ENCODE peak calls at places on chromosome 10, in five cellular contexts. One of them, this sample, is unnamed. For H3K4me1, the result is how much of the 10 kb centered on the place peaks cover.

GRCh38 chr10:44009891-44010290 is 361.2 kb upstream of the ZNF32 start:
- DNase-seq in testis: no peak
- DNase-seq in CD8-positive, alpha-beta T cell: no peak
- DNase-seq in heart right ventricle: no peak
- DNase-seq in psoas muscle: no peak
- DNase-seq in this sample: no peak

GRCh38 chr10:77993612-77994011 is 35.7 kb downstream of the POLR3A start:
- DNase-seq in testis: no peak
- DNase-seq in CD8-positive, alpha-beta T cell: no peak
- DNase-seq in heart right ventricle: no peak
- DNase-seq in psoas muscle: no peak
- DNase-seq in this sample: no peak

GRCh38 chr10:78532480-78533046 is 498.9 kb downstream of the RPS24 start:
- DNase-seq in testis: no peak
- DNase-seq in CD8-positive, alpha-beta T cell: no peak
- DNase-seq in heart right ventricle: no peak
- DNase-seq in psoas muscle: no peak
- DNase-seq in this sample: no peak

GRCh38 chr10:49187044-49187484 is 1.1 kb downstream of the TMEM273 start:
- DNase-seq in testis: no peak
- DNase-seq in CD8-positive, alpha-beta T cell: no peak
- DNase-seq in heart right ventricle: peak
- DNase-seq in psoas muscle: no peak
- DNase-seq in this sample: peak

GRCh38 chr10:32149257-32149955 is 93.2 kb upstream of the KIF5B start:
- DNase-seq in testis: no peak
- DNase-seq in CD8-positive, alpha-beta T cell: no peak
- DNase-seq in heart right ventricle: peak
- DNase-seq in psoas muscle: peak
- DNase-seq in this sample: no peak

GRCh38 chr10:114207349-114207748 is 28.2 kb downstream of the TDRD1 start:
- DNase-seq in testis: no peak
- DNase-seq in CD8-positive, alpha-beta T cell: no peak
- DNase-seq in heart right ventricle: no peak
- DNase-seq in psoas muscle: no peak
- DNase-seq in this sample: no peak

GRCh38 chr10:120052964-120053363 is 160.4 kb downstream of the SEC23IP start:
- DNase-seq in testis: no peak
- DNase-seq in CD8-positive, alpha-beta T cell: no peak
- DNase-seq in heart right ventricle: no peak
- DNase-seq in psoas muscle: no peak
- DNase-seq in this sample: peak

GRCh38 chr10:97479939-97480338 is 18.3 kb downstream of the MMS19 start:
- DNase-seq in testis: no peak
- DNase-seq in CD8-positive, alpha-beta T cell: no peak
- DNase-seq in heart right ventricle: no peak
- DNase-seq in psoas muscle: no peak
- DNase-seq in this sample: no peak

GRCh38 chr10:53440641-53441040 is 668.1 kb upstream of the MBL2 start:
- DNase-seq in testis: no peak
- DNase-seq in CD8-positive, alpha-beta T cell: no peak
- DNase-seq in heart right ventricle: no peak
- DNase-seq in psoas muscle: no peak
- DNase-seq in this sample: no peak

GRCh38 chr10:91758303-91759146 is 39.7 kb upstream of the TNKS2 start:
- DNase-seq in testis: no peak
- DNase-seq in CD8-positive, alpha-beta T cell: no peak
- DNase-seq in heart right ventricle: no peak
- DNase-seq in psoas muscle: no peak
- DNase-seq in this sample: no peak

GRCh38 chr10:92045641-92046106 is 122.1 kb downstream of the BTAF1 start:
- DNase-seq in testis: no peak
- DNase-seq in CD8-positive, alpha-beta T cell: no peak
- DNase-seq in heart right ventricle: no peak
- DNase-seq in psoas muscle: no peak
- DNase-seq in this sample: no peak

GRCh38 chr10:96400465-96400864 is 41.7 kb upstream of the OPALIN start:
- DNase-seq in testis: no peak
- DNase-seq in CD8-positive, alpha-beta T cell: no peak
- DNase-seq in heart right ventricle: no peak
- DNase-seq in psoas muscle: no peak
- DNase-seq in this sample: no peak

GRCh38 chr10:98254234-98254858 is 13.6 kb downstream of the LOXL4 start:
- DNase-seq in testis: no peak
- DNase-seq in CD8-positive, alpha-beta T cell: no peak
- DNase-seq in heart right ventricle: no peak
- DNase-seq in psoas muscle: no peak
- DNase-seq in this sample: no peak

GRCh38 chr10:34109952-34110702 is 705.0 kb downstream of the PARD3 start:
- DNase-seq in testis: no peak
- DNase-seq in CD8-positive, alpha-beta T cell: no peak
- DNase-seq in heart right ventricle: no peak
- DNase-seq in psoas muscle: no peak
- DNase-seq in this sample: no peak

GRCh38 chr10:30534465-30535144 is 94.9 kb downstream of the LYZL2 start:
- DNase-seq in testis: peak
- DNase-seq in CD8-positive, alpha-beta T cell: peak
- DNase-seq in heart right ventricle: peak
- DNase-seq in psoas muscle: peak
- DNase-seq in this sample: peak

GRCh38 chr10:20146004-20146403 is 329.8 kb downstream of the PLXDC2 start:
- DNase-seq in testis: no peak
- DNase-seq in CD8-positive, alpha-beta T cell: no peak
- DNase-seq in heart right ventricle: no peak
- DNase-seq in psoas muscle: no peak
- DNase-seq in this sample: no peak

GRCh38 chr10:5523796-5524574 is 776 bp upstream of the CALML3 start:
- DNase-seq in testis: no peak
- DNase-seq in CD8-positive, alpha-beta T cell: no peak
- DNase-seq in heart right ventricle: no peak
- DNase-seq in psoas muscle: no peak
- DNase-seq in this sample: peak

GRCh38 chr10:26407406-26407969 is 30.7 kb upstream of the APBB1IP start:
- DNase-seq in testis: no peak
- DNase-seq in CD8-positive, alpha-beta T cell: no peak
- DNase-seq in heart right ventricle: no peak
- DNase-seq in psoas muscle: no peak
- DNase-seq in this sample: no peak

GRCh38 chr10:24721254-24722106 is 2.2 kb downstream of the ARHGAP21 start:
- DNase-seq in testis: peak
- DNase-seq in CD8-positive, alpha-beta T cell: peak
- DNase-seq in heart right ventricle: peak
- DNase-seq in psoas muscle: no peak
- DNase-seq in this sample: peak

GRCh38 chr10:119278126-119278701 is 70.8 kb downstream of the GRK5 start:
- DNase-seq in testis: no peak
- DNase-seq in CD8-positive, alpha-beta T cell: no peak
- DNase-seq in heart right ventricle: no peak
- DNase-seq in psoas muscle: no peak
- DNase-seq in this sample: no peak

GRCh38 chr10:132165416-132165980 is 21.2 kb upstream of the DPYSL4 start:
- DNase-seq in testis: no peak
- DNase-seq in CD8-positive, alpha-beta T cell: no peak
- DNase-seq in heart right ventricle: no peak
- DNase-seq in psoas muscle: peak
- DNase-seq in this sample: no peak

GRCh38 chr10:34236927-34237326 is 578.2 kb downstream of the PARD3 start:
- DNase-seq in testis: no peak
- DNase-seq in CD8-positive, alpha-beta T cell: no peak
- DNase-seq in heart right ventricle: no peak
- DNase-seq in psoas muscle: no peak
- DNase-seq in this sample: no peak

GRCh38 chr10:97570789-97571536 is 1.6 kb upstream of the ANKRD2 start:
- DNase-seq in testis: no peak
- DNase-seq in CD8-positive, alpha-beta T cell: no peak
- DNase-seq in heart right ventricle: no peak
- DNase-seq in psoas muscle: peak
- DNase-seq in this sample: no peak

GRCh38 chr10:87000491-87000890 is 19.6 kb upstream of the FAM25A start:
- DNase-seq in testis: no peak
- DNase-seq in CD8-positive, alpha-beta T cell: no peak
- DNase-seq in heart right ventricle: no peak
- DNase-seq in psoas muscle: no peak
- DNase-seq in this sample: no peak

DNA sequence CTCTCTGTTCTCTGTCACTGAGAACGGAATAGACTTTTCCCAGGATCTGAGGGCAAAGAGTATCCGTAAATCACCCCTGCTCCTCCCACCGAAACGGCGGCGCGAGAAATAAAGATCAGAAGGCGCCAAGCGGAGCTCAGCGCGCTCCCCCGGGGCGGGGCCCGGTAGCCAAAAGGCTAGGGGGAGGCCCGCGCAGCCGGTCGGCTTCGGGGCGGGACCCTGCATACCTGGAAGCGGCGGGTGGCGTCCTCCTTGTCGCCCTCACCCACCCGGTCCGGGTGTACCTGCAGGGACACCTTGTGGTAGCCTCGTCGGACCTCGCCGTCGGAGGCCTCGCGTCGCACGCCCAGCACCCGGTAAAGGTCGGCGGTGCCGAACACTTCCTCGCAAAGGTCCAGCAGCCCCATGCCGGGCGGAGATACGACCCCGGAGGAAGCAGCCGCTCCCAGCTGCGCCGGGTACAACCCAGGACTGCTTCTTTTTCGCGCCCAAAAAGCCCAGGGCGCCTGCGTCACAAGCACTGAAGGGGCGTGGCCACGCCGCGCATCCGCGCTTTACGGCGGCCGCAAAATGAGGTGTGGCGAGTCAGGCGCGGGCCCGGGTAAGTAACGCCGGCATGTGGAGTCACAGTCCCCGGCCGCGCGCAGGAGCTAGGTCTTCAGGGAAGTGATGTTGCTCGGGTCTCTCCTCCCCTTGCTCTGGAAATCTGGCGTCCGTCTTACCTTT is at the start of gene DNAJC9:
- DNase-seq in testis: peak
- DNase-seq in CD8-positive, alpha-beta T cell: peak
- DNase-seq in heart right ventricle: peak
- DNase-seq in psoas muscle: peak
- DNase-seq in this sample: peak
- H3K4me1 ChIP-seq in testis: under half
- H3K4me1 ChIP-seq in CD8-positive, alpha-beta T cell: under half
- H3K4me1 ChIP-seq in heart right ventricle: under half
- H3K4me1 ChIP-seq in psoas muscle: under half
- H3K4me1 ChIP-seq in this sample: under half

GRCh38 chr10:103350175-103350521 is 792 bp downstream of the PCGF6 start:
- DNase-seq in testis: no peak
- DNase-seq in CD8-positive, alpha-beta T cell: no peak
- DNase-seq in heart right ventricle: no peak
- DNase-seq in psoas muscle: no peak
- DNase-seq in this sample: no peak
- H3K4me1 ChIP-seq in testis: under half
- H3K4me1 ChIP-seq in CD8-positive, alpha-beta T cell: under half
- H3K4me1 ChIP-seq in heart right ventricle: under half
- H3K4me1 ChIP-seq in psoas muscle: under half
- H3K4me1 ChIP-seq in this sample: under half

DNA sequence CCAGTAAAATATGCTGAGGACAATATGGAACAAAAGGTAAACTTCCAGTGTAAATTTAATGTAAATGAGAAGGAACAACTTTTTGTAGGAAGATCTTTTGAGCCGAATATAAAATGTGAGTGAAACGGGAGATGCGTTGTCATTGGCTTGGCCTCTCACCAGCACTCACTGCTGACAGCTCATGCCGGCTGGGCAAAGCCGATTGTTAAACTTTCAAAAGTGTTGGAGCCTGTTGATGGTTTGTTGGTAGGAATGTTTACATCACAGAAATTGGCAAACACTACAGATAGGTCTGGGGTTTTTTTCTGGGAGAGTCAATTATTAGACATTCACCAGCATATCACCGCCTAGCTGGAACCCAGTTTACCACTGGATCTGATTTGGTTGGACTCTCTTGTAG is 6.1 kb downstream of the PSTK start:
- DNase-seq in testis: no peak
- DNase-seq in CD8-positive, alpha-beta T cell: no peak
- DNase-seq in heart right ventricle: no peak
- DNase-seq in psoas muscle: no peak
- DNase-seq in this sample: no peak
- H3K4me1 ChIP-seq in testis: under half
- H3K4me1 ChIP-seq in CD8-positive, alpha-beta T cell: under half
- H3K4me1 ChIP-seq in heart right ventricle: under half
- H3K4me1 ChIP-seq in psoas muscle: under half
- H3K4me1 ChIP-seq in this sample: under half

DNA sequence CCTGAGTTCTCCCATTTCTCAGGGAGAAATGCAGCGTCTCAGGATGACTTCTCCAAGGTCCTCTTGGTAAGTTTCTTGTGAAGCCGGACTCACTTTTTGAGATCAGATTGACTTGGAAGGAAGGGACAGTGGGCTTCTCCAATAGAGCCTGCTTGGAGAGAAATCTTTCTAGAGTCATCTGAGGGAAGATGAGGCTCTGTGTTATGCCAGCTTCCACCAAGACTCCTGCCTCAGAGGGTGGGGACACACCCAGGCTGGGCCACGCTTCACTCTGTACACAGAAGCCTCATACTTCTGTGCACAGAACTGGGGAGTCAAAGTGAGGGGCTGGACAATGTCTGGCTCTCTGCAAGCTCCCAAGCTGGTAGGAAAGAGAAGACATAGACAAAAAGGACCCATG is 5.5 kb downstream of the C10orf105 start:
- DNase-seq in testis: no peak
- DNase-seq in CD8-positive, alpha-beta T cell: no peak
- DNase-seq in heart right ventricle: no peak
- DNase-seq in psoas muscle: no peak
- DNase-seq in this sample: no peak
- H3K4me1 ChIP-seq in testis: under half
- H3K4me1 ChIP-seq in CD8-positive, alpha-beta T cell: half or more
- H3K4me1 ChIP-seq in heart right ventricle: half or more
- H3K4me1 ChIP-seq in psoas muscle: under half
- H3K4me1 ChIP-seq in this sample: under half

This sample was measured in Peyer's patch.